ENCODE peak calls at places on chromosomes 11 and 22, in seven cellular contexts. P is HCT116, F is fibroblast of lung, K is mesenchymal stem cell, G is Karpas-422, T is IMR-90, Y is mesendoderm. D is an unnamed sample.

GRCh38 chr22:46583571-46583970 is 36.6 kb upstream of the GRAMD4 start:
- DNase-seq in F (no peak), K (no peak), P (no peak), G (no peak), Y (no peak), T (no peak), D (no peak)

GRCh38 chr11:96234866-96235441 is 108.0 kb downstream of the MAML2 start:
- DNase-seq in Y (no peak), T (no peak), K (peak), F (no peak), P (no peak), G (no peak), D (no peak)

GRCh38 chr11:130873766-130874165 is 42.5 kb downstream of the SNX19 start:
- DNase-seq in K (peak), Y (peak), T (peak), F (peak), G (no peak), P (no peak), D (no peak)

GRCh38 chr11:1043563-1044096 is 7.1 kb upstream of the MUC6 start:
- DNase-seq in K (no peak), T (no peak), P (no peak), Y (no peak), F (no peak), G (no peak), D (no peak)

GRCh38 chr11:82365351-82365750 is 368.3 kb downstream of the FAM181B start:
- DNase-seq in P (no peak), G (no peak), Y (no peak), K (no peak), T (no peak), F (no peak), D (no peak)

GRCh38 chr11:65559951-65560537 is 1.9 kb upstream of the LTBP3 start:
- DNase-seq in K (peak), F (peak), Y (peak), G (no peak), T (peak), P (peak), D (no peak)

GRCh38 chr11:128188346-128189115 is 398.8 kb downstream of the ETS1 start:
- DNase-seq in F (peak), P (no peak), K (no peak), Y (peak), G (no peak), T (no peak), D (no peak)

GRCh38 chr22:24427500-24428164 is at the start of gene ADORA2A:
- DNase-seq in P (no peak), F (no peak), T (no peak), Y (no peak), K (no peak), G (peak), D (peak)

GRCh38 chr11:86818466-86819282 is 18.3 kb downstream of the PRSS23 start:
- DNase-seq in K (peak), F (peak), G (peak), Y (peak), P (peak), T (peak), D (peak)

GRCh38 chr11:86812981-86813380 is 12.6 kb downstream of the PRSS23 start:
- DNase-seq in Y (no peak), P (no peak), F (no peak), T (peak), G (no peak), K (peak), D (no peak)

GRCh38 chr11:86816251-86816726 is 15.9 kb downstream of the PRSS23 start:
- DNase-seq in P (no peak), F (peak), T (peak), G (no peak), K (peak), Y (no peak), D (no peak)

GRCh38 chr11:86814775-86815174 is 14.4 kb downstream of the PRSS23 start:
- DNase-seq in G (no peak), P (no peak), K (peak), Y (no peak), T (peak), F (peak), D (no peak)

GRCh38 chr11:86815726-86816125 is 15.4 kb downstream of the PRSS23 start:
- DNase-seq in F (no peak), K (no peak), G (no peak), T (no peak), Y (no peak), P (no peak), D (no peak)
- H3K27ac ChIP-seq in F (no peak), K (peak), G (no peak), T (peak), Y (no peak), P (no peak), D (no peak)

DNA sequence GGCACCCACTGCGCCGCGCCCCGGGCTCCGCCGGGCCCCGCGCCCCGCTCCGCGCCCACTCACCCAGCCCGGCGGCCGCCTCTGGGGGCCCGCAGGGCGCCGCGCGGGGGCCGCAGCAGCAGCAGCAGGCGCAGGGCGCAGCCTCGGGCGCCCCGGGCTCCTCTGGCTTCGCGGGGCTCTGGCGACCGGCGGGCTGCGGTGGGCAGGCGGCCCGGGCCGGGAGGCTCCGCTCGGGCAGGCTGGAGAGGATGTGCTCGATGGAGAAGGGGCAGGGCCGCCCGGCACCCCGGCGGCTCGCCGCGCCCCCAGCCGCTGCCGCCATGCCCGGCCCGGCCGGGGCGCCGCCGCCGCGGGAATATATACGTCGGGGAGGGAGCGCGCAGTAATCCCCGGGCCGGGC is at the start of gene GSC2:
- DNase-seq in T (no peak), F (no peak), Y (no peak), G (no peak), P (no peak), K (no peak), D (no peak)
- H3K4me3 ChIP-seq in T (no peak), F (no peak), Y (no peak), G (no peak), P (no peak), K (no peak), D (no peak)

GRCh38 chr11:75969626-75970308 is 154.8 kb downstream of the UVRAG start:
- DNase-seq in T (peak), G (no peak), K (peak), P (no peak), F (peak), Y (no peak), D (no peak)
- H3K4me2 ChIP-seq in T (no peak), G (no peak), K (no peak), P (no peak), F (peak), Y (no peak), D (no peak)

GRCh38 chr22:29183971-29184595 is 21.6 kb upstream of the EMID1 start:
- DNase-seq in G (no peak), F (no peak), T (no peak), P (no peak), Y (no peak), K (no peak), D (no peak)
- H3K27ac ChIP-seq in G (no peak), F (no peak), T (no peak), P (no peak), Y (no peak), K (no peak), D (no peak)

DNA sequence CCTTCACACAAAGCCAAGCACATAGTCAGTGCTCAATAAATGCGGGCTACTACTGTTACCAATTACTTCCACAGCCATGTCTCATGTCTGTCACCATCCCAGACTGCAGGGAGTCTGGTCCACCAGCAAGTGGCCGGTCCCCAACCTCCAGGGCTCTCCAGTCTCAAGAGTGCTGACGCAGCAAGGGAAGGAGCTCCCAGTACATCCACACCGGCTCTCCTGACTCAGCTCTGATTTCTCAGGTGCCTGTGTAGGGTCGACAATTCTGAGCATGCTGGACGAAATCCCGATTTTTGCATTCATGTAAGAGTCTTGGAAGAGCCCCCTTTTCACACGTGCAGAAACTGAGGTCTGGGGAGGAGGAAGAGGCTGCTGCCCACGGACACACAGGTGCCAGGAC is 10.3 kb upstream of the NEFH start:
- DNase-seq in Y (peak), K (no peak), F (no peak), T (no peak), P (no peak), G (no peak), D (no peak)
- H3K4me3 ChIP-seq in Y (peak), K (no peak), F (no peak), T (no peak), P (peak), G (no peak), D (peak)

GRCh38 chr11:126404367-126404766 is 48.9 kb downstream of the ST3GAL4 start:
- DNase-seq in K (no peak), T (peak), G (no peak), F (no peak), P (no peak), Y (peak), D (no peak)
- H3K4me2 ChIP-seq in K (no peak), T (no peak), G (no peak), F (no peak), P (peak), Y (no peak), D (no peak)

GRCh38 chr22:36014539-36015072 is 14.0 kb downstream of the RBFOX2 start:
- DNase-seq in T (no peak), Y (no peak), G (no peak), K (no peak), F (no peak), P (no peak), D (peak)
- H3K27ac ChIP-seq in T (no peak), Y (no peak), G (peak), K (no peak), F (no peak), P (no peak), D (peak)

DNA sequence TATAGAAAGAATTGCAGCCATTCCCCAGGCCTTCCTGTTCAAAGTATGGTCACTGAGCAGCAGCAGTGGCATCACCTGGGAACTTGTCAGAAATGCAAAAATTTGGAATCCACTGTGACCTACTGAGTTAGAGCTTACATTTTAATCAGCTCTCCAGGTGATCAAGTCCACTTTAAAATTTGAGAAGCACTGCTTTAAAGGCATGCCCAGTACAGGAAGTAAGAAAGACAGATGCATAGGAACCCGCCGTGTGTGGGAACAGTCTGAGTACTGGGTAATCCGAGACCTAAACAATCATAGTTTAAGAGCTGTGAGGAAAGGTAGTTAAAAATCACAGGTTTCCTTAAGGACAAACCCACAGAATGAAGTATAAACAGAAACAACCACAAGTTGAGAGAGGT is 462.4 kb downstream of the RAB38 start:
- DNase-seq in P (no peak), K (no peak), T (no peak), G (no peak), Y (peak), F (no peak), D (peak)
- H3K4me3 ChIP-seq in P (no peak), K (no peak), T (no peak), G (no peak), Y (no peak), F (no peak), D (no peak)

D was measured in OCI-LY7.